ENCODE peak calls at places on chromosome X, in seven cellular contexts. D, M, T, O, H, L and F are unnamed samples.

GRCh38 chrX:152204919-152205318 is 66.5 kb upstream of the MAGEA10 start:
- DNase-seq in D (no peak), M (no peak), T (no peak), L (no peak), H (no peak), O (no peak), F (no peak)

GRCh38 chrX:78437621-78438020 is 110.2 kb upstream of the CYSLTR1 start:
- DNase-seq in D (no peak), H (no peak), L (no peak), T (no peak), M (no peak), O (no peak), F (no peak)

GRCh38 chrX:45011131-45011530 is 138.1 kb downstream of the KDM6A start:
- DNase-seq in L (no peak), H (no peak), M (peak), O (no peak), T (no peak), D (no peak), F (no peak)

GRCh38 chrX:11533211-11533651 is 132.5 kb downstream of the ARHGAP6 start:
- DNase-seq in T (no peak), M (peak), D (no peak), L (no peak), H (no peak), O (peak), F (peak)

GRCh38 chrX:7120578-7121219 is 26.8 kb upstream of the STS start:
- DNase-seq in D (no peak), L (no peak), M (peak), H (no peak), T (no peak), O (no peak), F (no peak)

GRCh38 chrX:45771114-45771513 is 570.4 kb upstream of the DIPK2B start:
- DNase-seq in O (no peak), D (peak), T (no peak), M (peak), L (no peak), H (peak), F (no peak)

GRCh38 chrX:133249659-133250058 is 31.5 kb upstream of the TFDP3 start:
- DNase-seq in M (no peak), T (no peak), D (no peak), O (no peak), H (no peak), L (no peak), F (no peak)

GRCh38 chrX:19225906-19226305 is 103.6 kb upstream of the ADGRG2 start:
- DNase-seq in D (no peak), M (peak), T (no peak), O (peak), L (no peak), H (no peak), F (peak)

GRCh38 chrX:47218920-47219815 is 687 bp downstream of the CDK16 start:
- DNase-seq in O (peak), H (peak), T (peak), M (no peak), D (peak), L (peak), F (peak)

GRCh38 chrX:72316408-72317079 is 10.8 kb upstream of the CITED1 start:
- DNase-seq in M (no peak), L (peak), D (no peak), T (no peak), H (no peak), O (no peak), F (no peak)

GRCh38 chrX:47232197-47232802 is 509 bp upstream of the USP11 start:
- DNase-seq in T (no peak), L (no peak), H (no peak), D (no peak), O (no peak), M (no peak), F (no peak)

GRCh38 chrX:17859609-17860178 is 1.4 kb downstream of the RAI2 start:
- DNase-seq in M (no peak), L (peak), O (no peak), D (no peak), H (no peak), T (no peak), F (no peak)

GRCh38 chrX:22389544-22390243 is 117.0 kb downstream of the CBLL2 start:
- DNase-seq in H (no peak), O (no peak), L (no peak), T (no peak), D (peak), M (peak), F (no peak)

GRCh38 chrX:126701380-126701779 is 118.1 kb upstream of the PRR32 start:
- DNase-seq in T (no peak), H (no peak), D (no peak), L (no peak), O (no peak), M (no peak), F (no peak)

GRCh38 chrX:108811891-108812290 is 75.5 kb upstream of the IRS4 start:
- DNase-seq in L (peak), D (no peak), H (no peak), O (no peak), M (no peak), T (no peak), F (no peak)

GRCh38 chrX:38717871-38718270 is 83.4 kb upstream of the MID1IP1 start:
- DNase-seq in D (no peak), O (peak), L (no peak), M (peak), H (no peak), T (no peak), F (peak)

GRCh38 chrX:103453655-103454054 is 65.6 kb downstream of the RAB40A start:
- DNase-seq in M (peak), T (no peak), D (no peak), L (no peak), O (no peak), H (no peak), F (no peak)

GRCh38 chrX:112211459-112211858 is 128.9 kb upstream of the TRPC5 start:
- DNase-seq in H (no peak), L (no peak), O (no peak), D (no peak), M (peak), T (no peak), F (no peak)

GRCh38 chrX:119790977-119791436 is 423 bp downstream of the RPL39 start:
- DNase-seq in D (no peak), T (no peak), L (peak), M (peak), O (no peak), H (peak), F (no peak)

GRCh38 chrX:27751976-27752375 is 55.8 kb upstream of the MAGEB10 start:
- DNase-seq in H (no peak), D (no peak), M (no peak), O (no peak), T (no peak), L (no peak), F (no peak)

GRCh38 chrX:38898261-38898660 is 97.0 kb downstream of the MID1IP1 start:
- DNase-seq in T (no peak), L (no peak), O (no peak), M (no peak), H (no peak), D (no peak), F (no peak)

GRCh38 chrX:2933125-2933900 is 4.2 kb upstream of the ARSD start:
- DNase-seq in L (no peak), D (no peak), H (no peak), M (no peak), T (no peak), O (no peak), F (no peak)

GRCh38 chrX:6778547-6779231 is 243.8 kb upstream of the VCX3A start:
- DNase-seq in M (no peak), L (peak), D (no peak), T (no peak), H (no peak), O (no peak), F (no peak)

GRCh38 chrX:74534569-74535038 is 79.8 kb downstream of the RLIM start:
- DNase-seq in H (no peak), T (no peak), M (peak), O (peak), L (no peak), D (no peak), F (peak)

GRCh38 chrX:74537011-74537390 is 77.4 kb downstream of the RLIM start:
- DNase-seq in T (no peak), O (no peak), L (no peak), M (peak), D (peak), H (peak), F (no peak)

GRCh38 chrX:74536142-74537010 is 78.0 kb downstream of the RLIM start:
- DNase-seq in H (peak), L (peak), M (peak), T (peak), D (peak), O (peak), F (peak)

GRCh38 chrX:74535633-74536141 is 78.7 kb downstream of the RLIM start:
- DNase-seq in H (peak), D (peak), L (peak), T (peak), M (peak), O (peak), F (peak)

GRCh38 chrX:74535211-74535621 is 79.2 kb downstream of the RLIM start:
- DNase-seq in H (peak), O (peak), L (peak), M (peak), D (peak), T (no peak), F (peak)
- TF ChIP-seq CTCF in H (peak), O (peak), L (no peak), M (peak), D (peak), T (no peak), F (peak)

DNA sequence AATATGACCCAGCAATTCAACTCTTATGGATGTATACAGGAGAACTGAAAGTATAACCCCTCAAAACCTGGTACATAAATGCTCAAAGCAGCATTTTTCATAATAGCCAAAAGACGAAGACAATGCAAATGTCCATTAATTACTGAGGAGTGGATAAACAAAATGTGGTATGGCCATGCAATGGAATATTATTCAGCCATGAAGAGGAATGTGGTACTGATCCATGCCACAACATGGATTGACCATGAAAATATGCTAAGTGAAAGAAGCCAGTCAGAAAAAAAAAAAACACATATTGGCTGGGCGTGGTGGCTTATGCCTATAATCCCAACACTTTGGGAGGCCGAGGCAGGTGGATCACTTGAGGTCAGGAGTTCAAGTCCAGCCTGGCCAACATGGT is 74.5 kb upstream of the PLS3 start:
- DNase-seq in D (no peak), O (no peak), L (no peak), T (no peak), M (no peak), H (no peak), F (no peak)
- TF ChIP-seq CTCF in D (no peak), O (no peak), L (no peak), T (no peak), M (no peak), H (no peak), F (no peak)

DNA sequence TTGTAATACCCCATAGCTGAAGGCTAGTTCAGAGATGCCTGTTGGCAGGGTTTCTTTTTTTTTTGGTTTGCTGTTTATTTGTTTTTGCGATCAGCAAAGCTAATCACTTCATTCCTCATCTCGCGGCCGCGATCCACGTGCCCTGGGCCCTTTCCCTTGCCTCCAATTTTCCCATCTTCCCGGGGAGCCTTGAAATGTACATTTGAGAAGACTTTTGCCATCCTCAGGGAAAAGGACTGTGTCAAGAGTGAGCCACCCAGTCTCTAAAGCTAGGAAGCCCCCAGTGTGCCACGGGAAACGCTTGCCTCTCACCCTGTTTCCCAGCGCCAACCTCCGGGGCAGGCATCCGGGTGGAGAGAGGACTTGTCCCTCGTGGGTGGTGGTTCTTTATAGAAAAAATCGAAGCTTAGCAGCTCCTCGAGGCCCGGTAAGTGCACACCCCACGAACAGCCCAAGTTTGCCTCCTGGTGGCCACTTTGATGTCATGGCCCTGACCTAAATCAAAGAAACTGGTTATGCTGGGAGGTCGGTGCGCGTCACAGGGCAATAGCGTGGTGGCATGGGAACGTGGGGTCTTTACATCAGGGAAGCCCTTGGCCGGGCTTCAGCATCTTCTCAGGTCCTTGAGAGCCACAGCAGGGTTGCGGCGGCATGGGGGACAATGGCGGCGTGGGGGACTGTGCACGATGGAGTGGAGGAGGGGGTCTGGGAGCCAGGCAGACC is 42.0 kb downstream of the MAP7D3 start:
- DNase-seq in T (no peak), H (peak), M (peak), D (peak), O (peak), L (peak), F (peak)
- TF ChIP-seq CTCF in T (peak), H (peak), M (peak), D (peak), O (peak), L (peak), F (no peak)

GRCh38 chrX:41026326-41027136 is 58.7 kb upstream of the USP9X start:
- DNase-seq in L (no peak), D (no peak), T (no peak), H (no peak), M (no peak), O (no peak), F (no peak)
- TF ChIP-seq CTCF in L (no peak), D (no peak), T (no peak), H (no peak), M (no peak), O (no peak), F (no peak)

DNA sequence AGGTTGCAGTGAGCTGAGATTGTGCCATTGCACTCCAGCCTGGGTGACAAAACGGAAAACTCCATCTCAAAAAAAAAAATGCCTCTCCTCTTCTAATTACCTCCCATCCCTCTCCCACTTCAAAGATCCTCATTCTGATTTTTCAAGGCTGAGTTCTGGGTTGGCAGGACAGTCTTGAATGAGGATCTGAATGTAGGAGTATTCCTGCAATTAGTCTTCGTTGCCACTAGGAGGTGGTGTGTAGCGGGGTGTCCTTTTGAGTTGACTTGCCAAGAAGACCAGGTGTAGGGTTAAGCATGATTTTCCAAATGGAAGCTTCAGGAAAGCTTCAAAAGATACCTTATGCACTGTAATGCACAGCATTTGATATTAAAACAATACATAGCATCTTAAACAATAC is 169.9 kb downstream of the ASMT start:
- DNase-seq in O (no peak), T (no peak), L (no peak), D (no peak), M (no peak), H (no peak), F (no peak)
- TF ChIP-seq CTCF in O (peak), T (peak), L (no peak), D (no peak), M (no peak), H (no peak), F (no peak)

GRCh38 chrX:154762529-154763296 is at the start of gene DKC1:
- DNase-seq in T (peak), M (peak), D (peak), H (peak), L (peak), O (peak), F (peak)
- TF ChIP-seq CTCF in T (no peak), M (peak), D (no peak), H (peak), L (no peak), O (no peak), F (no peak)

DNA sequence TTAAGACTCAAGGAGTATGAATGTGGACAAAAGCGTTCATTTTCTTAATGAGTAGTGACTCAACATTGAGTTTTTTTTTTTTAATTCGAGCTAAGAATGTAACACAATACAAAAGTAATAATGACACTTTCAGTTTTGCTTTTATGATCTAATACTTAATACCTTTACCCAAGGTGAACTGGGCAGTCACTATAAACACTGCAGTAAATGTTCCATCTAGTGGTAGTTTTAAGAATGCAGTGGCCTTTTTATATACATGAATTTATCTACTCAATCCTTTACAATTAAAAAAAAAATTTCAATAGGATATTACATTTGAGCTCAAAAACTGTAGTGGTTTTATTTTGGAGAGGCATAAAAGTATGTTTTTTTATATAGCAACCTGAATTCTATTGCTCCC is 33.9 kb downstream of the PDK3 start:
- DNase-seq in D (no peak), M (peak), O (peak), T (no peak), H (no peak), L (no peak), F (no peak)
- TF ChIP-seq CTCF in D (peak), M (peak), O (peak), T (peak), H (peak), L (peak), F (peak)

DNA sequence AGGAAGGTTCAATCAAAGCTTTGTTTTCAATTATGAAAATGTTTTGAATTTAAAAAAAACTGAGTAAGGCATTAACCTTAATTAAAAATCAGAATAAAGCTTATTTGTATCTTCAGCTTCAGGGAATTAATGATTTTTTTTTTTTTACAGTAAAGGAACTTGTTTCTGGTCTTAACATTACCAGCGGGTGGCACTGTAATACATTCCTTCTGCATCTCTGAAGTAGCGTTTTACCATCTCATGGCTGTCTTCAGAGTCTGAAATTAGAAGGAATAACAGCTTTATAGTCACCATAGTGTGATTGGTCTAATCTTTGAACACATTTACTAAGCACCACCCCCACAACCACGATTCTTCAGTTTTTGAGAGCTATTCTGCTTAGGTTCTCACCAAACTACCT is 102.6 kb downstream of the IL1RAPL2 start:
- DNase-seq in O (no peak), D (no peak), H (no peak), L (no peak), M (peak), T (no peak), F (no peak)
- TF ChIP-seq CTCF in O (no peak), D (no peak), H (peak), L (peak), M (no peak), T (no peak), F (no peak)

DNA sequence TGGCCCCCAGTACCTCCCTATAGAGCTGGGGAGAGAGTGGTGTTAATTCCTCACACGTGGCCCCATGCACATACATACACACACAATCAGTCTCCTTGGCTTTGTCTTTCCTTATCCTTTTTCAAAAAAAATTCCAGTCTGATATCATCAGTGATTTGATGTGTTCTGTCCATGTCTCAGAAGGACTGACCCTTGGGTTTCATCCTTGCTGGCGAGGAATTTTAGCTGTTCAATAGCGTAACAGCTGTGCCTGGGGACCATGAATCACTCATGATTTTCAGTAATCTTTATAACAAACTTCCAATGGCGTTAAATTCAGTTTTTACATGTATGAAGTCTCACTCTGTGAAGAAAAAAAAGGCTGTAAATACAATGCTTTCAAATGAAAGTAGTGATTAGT is 204.6 kb downstream of the RBMX2 start:
- DNase-seq in M (no peak), L (no peak), T (no peak), O (no peak), H (no peak), D (no peak), F (no peak)
- TF ChIP-seq CTCF in M (no peak), L (no peak), T (no peak), O (no peak), H (no peak), D (no peak), F (no peak)

DNA sequence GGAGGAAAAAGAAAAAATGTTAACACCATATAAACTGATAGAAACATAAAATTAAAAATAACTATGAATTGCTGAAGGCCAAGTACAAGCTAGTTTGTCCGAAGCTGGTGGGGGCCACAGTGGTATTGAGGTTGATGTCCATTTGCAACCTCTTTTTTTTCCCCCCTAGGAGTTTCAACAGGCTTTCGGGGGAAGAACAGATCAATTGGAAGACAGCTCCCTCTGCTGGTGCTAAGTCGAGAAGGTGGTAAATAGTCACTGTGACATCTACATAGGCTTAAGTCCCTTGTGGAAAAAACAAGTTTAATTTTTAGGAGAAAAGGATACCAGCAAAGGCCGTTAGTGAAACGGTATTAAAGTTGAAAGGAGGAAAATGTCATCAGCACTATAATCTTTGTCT is 115.7 kb upstream of the ZXDA start:
- DNase-seq in H (peak), L (no peak), T (no peak), M (peak), D (no peak), O (peak), F (peak)
- TF ChIP-seq CTCF in H (peak), L (no peak), T (no peak), M (peak), D (peak), O (peak), F (peak)